ENCODE peak calls at places on chromosomes 3 and 15, in eight cellular contexts. H is dorsolateral prefrontal cortex, U is HFFc6, Y is RWPE1, C is astrocyte of the cerebellum, Z is transverse colon, N is cardiac muscle cell, Q is psoas muscle. J is an unnamed sample.

GRCh38 chr3:185365281-185366211 is 2.6 kb downstream of the MAP3K13 start:
- DNase-seq in Y (no peak), Z (no peak), C (no peak), N (no peak), Q (no peak), U (no peak), H (no peak), J (no peak)

GRCh38 chr15:50176869-50177268 is 5.1 kb upstream of the SLC27A2 start:
- DNase-seq in Y (no peak), C (no peak), U (peak; percentile 28), H (no peak), Z (no peak), N (peak; percentile 4), Q (no peak), J (no peak)

GRCh38 chr3:11159421-11159904 is 5.2 kb downstream of the HRH1 start:
- DNase-seq in N (peak; percentile 89), Q (peak; percentile 68), Y (no peak), U (peak; percentile 84), Z (peak; percentile 26), H (no peak), C (peak; percentile 43), J (peak; percentile 71)

GRCh38 chr3:186476044-186476468 is 68.1 kb downstream of the CRYGS start:
- DNase-seq in H (peak; percentile 88), Y (peak; percentile 17), U (no peak), C (no peak), N (no peak), Z (no peak), Q (no peak), J (no peak)

GRCh38 chr3:57675530-57675929 is 17.3 kb downstream of the DENND6A start:
- DNase-seq in Z (no peak), U (no peak), N (no peak), Y (no peak), C (no peak), H (no peak), Q (no peak), J (no peak)

GRCh38 chr3:41224120-41224806 is 25.0 kb downstream of the CTNNB1 start:
- DNase-seq in U (peak; percentile 75), Q (no peak), C (peak; percentile 64), N (peak; percentile 89), Y (peak; percentile 30), Z (no peak), H (no peak), J (peak; percentile 82)

GRCh38 chr3:159057621-159058020 is 255.8 kb downstream of the MFSD1 start:
- DNase-seq in C (no peak), N (no peak), Q (no peak), U (no peak), Y (no peak), Z (no peak), H (no peak), J (no peak)

GRCh38 chr3:38829404-38829803 is 13.4 kb upstream of the SCN10A start:
- DNase-seq in Z (no peak), H (no peak), C (peak; percentile 35), U (peak; percentile 84), N (peak; percentile 93), Y (peak; percentile 11), Q (peak; percentile 51), J (peak; percentile 38)

GRCh38 chr3:13292371-13292770 is 127.8 kb downstream of the NUP210 start:
- DNase-seq in N (no peak), Y (no peak), Z (no peak), C (no peak), Q (no peak), U (no peak), H (no peak), J (no peak)

GRCh38 chr3:196414469-196414868 is 17.8 kb downstream of the UBXN7 start:
- DNase-seq in C (no peak), Y (no peak), U (no peak), Q (no peak), H (no peak), Z (no peak), N (peak; percentile 11), J (no peak)

GRCh38 chr15:68428431-68428940 is 3.5 kb downstream of the ITGA11 start:
- DNase-seq in H (no peak), Z (no peak), N (no peak), Y (no peak), U (no peak), Q (no peak), C (no peak), J (no peak)

GRCh38 chr3:168040624-168041208 is 55.0 kb downstream of the GOLIM4 start:
- DNase-seq in U (peak; percentile 58), Z (no peak), Q (no peak), N (peak; percentile 90), Y (peak; percentile 10), C (peak; percentile 58), H (no peak), J (peak; percentile 36)
- TF ChIP-seq CTCF in U (peak; percentile 78), Z (peak; percentile 52), Q (peak; percentile 60), N (peak; percentile 86), Y (peak; percentile 43), C (peak; percentile 84), H (peak; percentile 67), J (peak; percentile 64)

GRCh38 chr3:7506606-7507180 is 645.8 kb downstream of the GRM7 start:
- DNase-seq in H (no peak), C (no peak), Y (no peak), Q (no peak), Z (no peak), N (no peak), U (no peak), J (no peak)

GRCh38 chr3:7498722-7499121 is 637.8 kb downstream of the GRM7 start:
- DNase-seq in Z (no peak), U (no peak), C (no peak), Q (no peak), N (no peak), H (no peak), Y (no peak), J (no peak)

GRCh38 chr3:7504886-7505775 is 644.2 kb downstream of the GRM7 start:
- DNase-seq in Y (peak; percentile 4), Q (peak; percentile 42), U (peak; percentile 5), Z (no peak), N (peak; percentile 96), H (no peak), C (peak; percentile 99), J (no peak)

GRCh38 chr3:7508821-7509220 is 647.9 kb downstream of the GRM7 start:
- DNase-seq in C (peak; percentile 42), H (no peak), Y (peak; percentile 8), Q (no peak), Z (no peak), U (no peak), N (peak; percentile 38), J (no peak)

DNA sequence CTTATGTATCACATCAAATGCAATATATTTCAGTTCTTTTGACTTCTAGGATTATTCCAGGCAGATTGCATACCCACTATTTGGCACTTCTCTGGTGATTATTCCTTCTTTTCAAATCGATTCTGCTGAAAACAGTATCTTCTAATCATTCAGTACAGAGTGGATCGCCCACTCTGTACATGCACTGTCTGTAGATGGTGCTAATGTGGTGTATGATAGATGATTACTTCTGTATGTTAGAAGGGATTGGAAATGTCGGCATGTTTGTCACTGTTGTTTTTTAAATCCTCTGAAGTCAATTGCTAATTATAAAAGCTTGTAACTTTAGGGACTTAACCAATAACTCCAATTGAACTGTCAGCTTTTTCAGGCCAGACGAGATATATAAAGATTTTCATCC is 642.5 kb downstream of the GRM7 start:
- DNase-seq in C (no peak), Y (no peak), N (no peak), H (no peak), Q (no peak), Z (no peak), U (no peak), J (no peak)
- TF ChIP-seq CTCF in C (no peak), Y (no peak), N (no peak), H (no peak), Q (no peak), Z (no peak), U (no peak), J (no peak)

GRCh38 chr3:125032100-125032643 is 23.6 kb downstream of the HEG1 start:
- DNase-seq in N (peak; percentile 67), Z (no peak), Y (no peak), U (peak; percentile 32), C (no peak), H (no peak), Q (no peak), J (no peak)
- TF ChIP-seq CTCF in N (no peak), Z (no peak), Y (no peak), U (no peak), C (no peak), H (no peak), Q (no peak), J (no peak)

DNA sequence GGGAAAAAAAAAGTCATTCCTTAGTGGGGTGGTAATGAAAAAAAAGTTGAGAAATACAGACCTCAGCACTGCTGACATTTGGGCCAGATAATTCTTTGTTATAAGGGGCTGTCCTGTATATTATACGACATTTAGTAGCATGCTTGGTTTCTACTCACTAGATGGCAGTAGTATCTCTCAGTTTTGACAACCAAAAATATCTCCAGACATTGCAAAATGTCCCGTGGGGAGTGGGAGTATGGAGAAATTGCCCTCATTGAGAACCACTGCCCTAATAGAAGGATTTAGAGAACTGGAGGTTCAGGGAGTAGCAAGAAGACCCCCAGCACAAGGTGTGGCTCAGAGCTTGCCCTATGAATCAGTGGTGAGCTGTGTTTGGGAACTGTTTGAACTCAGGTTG is 28.6 kb upstream of the TEX264 start:
- DNase-seq in Y (no peak), H (no peak), Z (no peak), U (no peak), C (no peak), N (peak; percentile 43), Q (no peak), J (no peak)
- TF ChIP-seq CTCF in Y (peak; percentile 31), H (peak; percentile 31), Z (no peak), U (peak; percentile 66), C (peak; percentile 29), N (peak; percentile 46), Q (no peak), J (peak; percentile 2)

DNA sequence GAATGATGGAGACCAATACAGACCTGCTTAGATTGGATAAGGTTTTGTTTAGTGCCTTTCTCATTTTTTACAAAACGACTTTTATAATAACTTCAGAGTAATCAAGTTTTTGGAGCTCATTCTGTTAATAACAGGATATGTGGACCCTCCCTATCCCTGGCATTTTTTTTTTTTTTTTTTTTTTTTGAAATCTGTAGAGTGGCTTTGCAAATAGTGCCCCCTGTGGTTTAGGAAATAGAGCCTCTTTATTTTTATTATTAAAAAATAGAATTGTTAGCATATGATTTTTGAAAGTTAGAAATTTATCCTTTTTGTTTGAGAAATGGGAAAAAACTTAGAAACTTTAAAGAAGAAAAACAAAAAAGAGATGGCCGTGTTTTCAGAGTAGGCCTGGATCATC is 11.4 kb downstream of the SKIL start:
- DNase-seq in Y (no peak), Z (no peak), U (no peak), C (no peak), N (peak; percentile 18), H (no peak), Q (no peak), J (no peak)
- TF ChIP-seq CTCF in Y (no peak), Z (peak; percentile 29), U (peak; percentile 78), C (no peak), N (peak; percentile 45), H (no peak), Q (no peak), J (no peak)

J was measured in AG04449.